ENCODE peak calls at places on chromosomes 1 and 21, in seven cellular contexts. One of them, this sample, is unnamed.

GRCh38 chr21:34935868-34936267 is 113.2 kb downstream of the RUNX1 start:
- DNase-seq in HepG2: no peak
- DNase-seq in SK-N-SH: no peak
- DNase-seq in GM12878: no peak
- DNase-seq in K562: no peak
- DNase-seq in HCT116: no peak
- DNase-seq in H1: no peak
- DNase-seq in this sample: no peak

GRCh38 chr1:30285461-30286050 is 437.8 kb downstream of the MATN1 start:
- DNase-seq in HepG2: no peak
- DNase-seq in HCT116: no peak
- DNase-seq in H1: peak; percentile 39
- DNase-seq in K562: no peak
- DNase-seq in SK-N-SH: no peak
- DNase-seq in GM12878: no peak
- DNase-seq in this sample: no peak

GRCh38 chr1:182608850-182609610 is 4.8 kb upstream of the RGS16 start:
- DNase-seq in H1: no peak
- DNase-seq in GM12878: no peak
- DNase-seq in K562: no peak
- DNase-seq in HCT116: no peak
- DNase-seq in SK-N-SH: no peak
- DNase-seq in HepG2: no peak
- DNase-seq in this sample: no peak

GRCh38 chr1:2279882-2280281 is 51.8 kb downstream of the SKI start:
- DNase-seq in SK-N-SH: no peak
- DNase-seq in H1: no peak
- DNase-seq in K562: no peak
- DNase-seq in HepG2: no peak
- DNase-seq in GM12878: no peak
- DNase-seq in HCT116: no peak
- DNase-seq in this sample: no peak

GRCh38 chr1:162987866-162988265 is 81.3 kb upstream of the RGS4 start:
- DNase-seq in SK-N-SH: no peak
- DNase-seq in H1: no peak
- DNase-seq in HepG2: no peak
- DNase-seq in K562: no peak
- DNase-seq in HCT116: peak; percentile 6
- DNase-seq in GM12878: no peak
- DNase-seq in this sample: no peak

GRCh38 chr21:28745131-28746055 is 247.3 kb downstream of the LTN1 start:
- DNase-seq in SK-N-SH: peak; percentile 52
- DNase-seq in HCT116: peak; percentile 64
- DNase-seq in GM12878: peak; percentile 33
- DNase-seq in K562: peak; percentile 79
- DNase-seq in HepG2: peak; percentile 70
- DNase-seq in H1: peak; percentile 66
- DNase-seq in this sample: peak; percentile 86

GRCh38 chr1:78619803-78620579 is at the start of gene IFI44L:
- DNase-seq in K562: no peak
- DNase-seq in HCT116: no peak
- DNase-seq in GM12878: peak; percentile 89
- DNase-seq in HepG2: no peak
- DNase-seq in SK-N-SH: no peak
- DNase-seq in H1: no peak
- DNase-seq in this sample: no peak

GRCh38 chr1:65773391-65773790 is 19.3 kb upstream of the PDE4B start:
- DNase-seq in SK-N-SH: no peak
- DNase-seq in GM12878: no peak
- DNase-seq in HepG2: no peak
- DNase-seq in HCT116: no peak
- DNase-seq in H1: no peak
- DNase-seq in K562: no peak
- DNase-seq in this sample: no peak

GRCh38 chr1:100321098-100321493 is 31.2 kb upstream of the CDC14A start:
- DNase-seq in K562: no peak
- DNase-seq in HCT116: no peak
- DNase-seq in H1: no peak
- DNase-seq in HepG2: no peak
- DNase-seq in GM12878: no peak
- DNase-seq in SK-N-SH: no peak
- DNase-seq in this sample: no peak

GRCh38 chr21:44959376-44960091 is 19.7 kb downstream of the SLX9 start:
- DNase-seq in SK-N-SH: no peak
- DNase-seq in H1: no peak
- DNase-seq in HCT116: no peak
- DNase-seq in HepG2: no peak
- DNase-seq in K562: no peak
- DNase-seq in GM12878: no peak
- DNase-seq in this sample: no peak

GRCh38 chr1:18875107-18875795 is 15.8 kb upstream of the TAS1R2 start:
- DNase-seq in GM12878: no peak
- DNase-seq in SK-N-SH: peak; percentile 96
- DNase-seq in H1: peak; percentile 97
- DNase-seq in HepG2: peak; percentile 65
- DNase-seq in K562: peak; percentile 94
- DNase-seq in HCT116: peak; percentile 81
- DNase-seq in this sample: peak; percentile 82

GRCh38 chr1:36367067-36367466 is 18.7 kb downstream of the STK40 start:
- DNase-seq in GM12878: no peak
- DNase-seq in HepG2: no peak
- DNase-seq in SK-N-SH: no peak
- DNase-seq in K562: no peak
- DNase-seq in HCT116: no peak
- DNase-seq in H1: no peak
- DNase-seq in this sample: no peak

GRCh38 chr21:43871487-43871886 is 6.5 kb downstream of the AGPAT3 start:
- DNase-seq in HCT116: no peak
- DNase-seq in K562: no peak
- DNase-seq in H1: no peak
- DNase-seq in GM12878: no peak
- DNase-seq in HepG2: no peak
- DNase-seq in SK-N-SH: no peak
- DNase-seq in this sample: no peak

GRCh38 chr1:81613803-81614202 is 186.9 kb upstream of the ADGRL2 start:
- DNase-seq in SK-N-SH: peak; percentile 19
- DNase-seq in K562: no peak
- DNase-seq in H1: no peak
- DNase-seq in HCT116: no peak
- DNase-seq in HepG2: no peak
- DNase-seq in GM12878: no peak
- DNase-seq in this sample: no peak

GRCh38 chr1:5966543-5967205 is 25.6 kb downstream of the NPHP4 start:
- DNase-seq in HCT116: no peak
- DNase-seq in SK-N-SH: peak; percentile 79
- DNase-seq in H1: no peak
- DNase-seq in GM12878: no peak
- DNase-seq in HepG2: no peak
- DNase-seq in K562: no peak
- DNase-seq in this sample: no peak

GRCh38 chr1:5968161-5968736 is 24.0 kb downstream of the NPHP4 start:
- DNase-seq in SK-N-SH: no peak
- DNase-seq in H1: no peak
- DNase-seq in GM12878: no peak
- DNase-seq in K562: no peak
- DNase-seq in HCT116: no peak
- DNase-seq in HepG2: no peak
- DNase-seq in this sample: no peak

GRCh38 chr1:5969168-5969567 is 23.1 kb downstream of the NPHP4 start:
- DNase-seq in SK-N-SH: no peak
- DNase-seq in H1: no peak
- DNase-seq in HCT116: no peak
- DNase-seq in HepG2: no peak
- DNase-seq in K562: no peak
- DNase-seq in GM12878: no peak
- DNase-seq in this sample: no peak

GRCh38 chr1:5965586-5966131 is 26.6 kb downstream of the NPHP4 start:
- DNase-seq in GM12878: no peak
- DNase-seq in HCT116: no peak
- DNase-seq in SK-N-SH: no peak
- DNase-seq in K562: no peak
- DNase-seq in HepG2: no peak
- DNase-seq in H1: no peak
- DNase-seq in this sample: no peak

GRCh38 chr1:5967351-5968160 is 24.7 kb downstream of the NPHP4 start:
- DNase-seq in SK-N-SH: peak; percentile 53
- DNase-seq in HCT116: no peak
- DNase-seq in GM12878: no peak
- DNase-seq in HepG2: no peak
- DNase-seq in K562: no peak
- DNase-seq in H1: no peak
- DNase-seq in this sample: no peak
- TF ChIP-seq JUND in SK-N-SH: no peak
- TF ChIP-seq JUND in HCT116: no peak
- TF ChIP-seq JUND in GM12878: no peak
- TF ChIP-seq JUND in HepG2: no peak
- TF ChIP-seq JUND in K562: no peak
- TF ChIP-seq JUND in H1: no peak
- TF ChIP-seq JUND in this sample: no peak

DNA sequence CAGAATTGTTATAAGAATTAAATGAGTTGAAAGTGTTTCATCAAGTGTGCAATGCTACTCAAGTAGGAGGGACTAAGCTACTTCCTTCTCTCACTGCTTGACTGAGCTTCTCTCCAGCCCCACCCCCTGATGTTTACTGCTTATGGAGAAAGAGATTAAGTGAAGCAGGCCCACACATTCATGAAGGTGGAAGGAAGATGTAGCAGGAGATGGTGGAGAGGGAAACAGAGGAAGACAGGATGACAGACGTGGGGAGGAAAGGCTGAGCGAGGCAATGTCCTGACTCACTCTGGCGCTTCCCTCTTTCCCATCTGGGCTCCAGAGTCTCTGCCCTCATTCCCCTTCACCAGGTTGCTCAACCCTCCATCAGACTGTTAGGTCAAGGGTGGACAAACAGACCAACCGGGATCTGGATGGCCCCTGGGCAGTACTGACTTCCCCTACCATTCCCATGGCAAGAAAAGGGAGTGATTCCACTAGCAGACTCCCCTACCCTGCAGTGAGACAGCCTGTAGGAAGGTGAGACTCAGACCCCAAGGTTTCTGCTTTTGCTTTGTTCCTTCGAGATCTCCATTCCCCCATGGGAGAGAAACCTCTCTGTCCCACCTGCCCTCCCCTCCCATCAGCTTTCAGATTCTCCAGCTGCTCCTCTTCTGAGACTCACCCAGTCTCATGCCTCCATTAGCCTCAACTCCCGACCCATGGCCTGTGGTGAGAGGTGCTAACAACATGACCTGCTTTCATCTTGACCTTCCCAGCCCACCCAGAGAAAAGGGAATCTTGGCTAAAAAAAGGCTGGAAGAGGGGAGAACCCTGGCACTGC is 3.1 kb upstream of the ARHGEF2 start:
- DNase-seq in K562: no peak
- DNase-seq in SK-N-SH: no peak
- DNase-seq in H1: no peak
- DNase-seq in HepG2: peak; percentile 54
- DNase-seq in HCT116: no peak
- DNase-seq in GM12878: no peak
- DNase-seq in this sample: no peak
- TF ChIP-seq JUND in K562: peak; percentile 13
- TF ChIP-seq JUND in SK-N-SH: no peak
- TF ChIP-seq JUND in H1: no peak
- TF ChIP-seq JUND in HepG2: no peak
- TF ChIP-seq JUND in HCT116: no peak
- TF ChIP-seq JUND in GM12878: no peak
- TF ChIP-seq JUND in this sample: no peak

GRCh38 chr1:69700770-69701169 is 133.0 kb downstream of the LRRC7 start:
- DNase-seq in HCT116: peak; percentile 6
- DNase-seq in H1: peak; percentile 58
- DNase-seq in SK-N-SH: no peak
- DNase-seq in HepG2: peak; percentile 13
- DNase-seq in GM12878: no peak
- DNase-seq in K562: no peak
- DNase-seq in this sample: peak; percentile 43
- TF ChIP-seq JUND in HCT116: no peak
- TF ChIP-seq JUND in H1: no peak
- TF ChIP-seq JUND in SK-N-SH: no peak
- TF ChIP-seq JUND in HepG2: no peak
- TF ChIP-seq JUND in GM12878: no peak
- TF ChIP-seq JUND in K562: no peak
- TF ChIP-seq JUND in this sample: no peak

DNA sequence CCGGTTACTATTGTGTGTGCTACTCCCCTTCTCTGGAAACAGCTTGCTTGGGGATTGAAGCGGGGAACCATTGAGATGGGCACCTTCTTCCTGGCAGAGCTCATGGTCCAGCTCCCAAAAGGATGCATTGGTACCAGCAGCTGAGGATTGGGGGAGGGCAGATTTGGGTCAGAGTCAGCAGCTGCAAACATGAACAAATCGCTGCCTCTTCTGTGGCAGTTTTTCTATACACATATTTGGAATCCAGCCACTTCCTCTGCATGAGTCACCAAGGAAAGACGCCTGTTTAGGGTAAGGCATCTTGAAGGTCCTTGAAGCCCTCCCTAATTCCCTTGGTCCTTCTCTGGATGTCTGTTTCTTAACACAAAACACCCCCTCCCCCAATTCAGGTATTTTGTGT is 104.7 kb downstream of the DAB1 start:
- DNase-seq in SK-N-SH: no peak
- DNase-seq in HepG2: no peak
- DNase-seq in GM12878: no peak
- DNase-seq in H1: no peak
- DNase-seq in HCT116: no peak
- DNase-seq in K562: no peak
- DNase-seq in this sample: no peak
- TF ChIP-seq JUND in SK-N-SH: no peak
- TF ChIP-seq JUND in HepG2: no peak
- TF ChIP-seq JUND in GM12878: no peak
- TF ChIP-seq JUND in H1: no peak
- TF ChIP-seq JUND in HCT116: no peak
- TF ChIP-seq JUND in K562: no peak
- TF ChIP-seq JUND in this sample: no peak

GRCh38 chr1:5949074-5949760 is 43.0 kb downstream of the NPHP4 start:
- DNase-seq in H1: peak; percentile 48
- DNase-seq in GM12878: no peak
- DNase-seq in SK-N-SH: peak; percentile 79
- DNase-seq in HepG2: peak; percentile 88
- DNase-seq in HCT116: no peak
- DNase-seq in K562: peak; percentile 69
- DNase-seq in this sample: no peak
- TF ChIP-seq JUND in H1: no peak
- TF ChIP-seq JUND in GM12878: no peak
- TF ChIP-seq JUND in SK-N-SH: no peak
- TF ChIP-seq JUND in HepG2: no peak
- TF ChIP-seq JUND in HCT116: no peak
- TF ChIP-seq JUND in K562: no peak
- TF ChIP-seq JUND in this sample: no peak

This sample was measured in T47D.